ENCODE peak calls at places on chromosomes 2 and 18, in four cellular contexts. C is cerebellar nuclear complex, Z is A172, D is neural progenitor cell. S is an unnamed sample.

GRCh38 chr2:203327582-203327917 is 644 bp upstream of the ABI2 start:
- DNase-seq in D (no peak), C (no peak), Z (no peak), S (no peak)

GRCh38 chr2:29518010-29518409 is 402.8 kb downstream of the CLIP4 start:
- DNase-seq in Z (no peak), C (no peak), D (no peak), S (no peak)

GRCh38 chr2:38428940-38429339 is 51.9 kb upstream of the ATL2 start:
- DNase-seq in D (no peak), Z (no peak), C (no peak), S (no peak)

GRCh38 chr18:26479686-26480079 is 68.7 kb downstream of the KCTD1 start:
- DNase-seq in Z (peak; percentile 26), D (no peak), C (no peak), S (no peak)

GRCh38 chr2:200786826-200787225 is 24.9 kb upstream of the BZW1 start:
- DNase-seq in C (no peak), Z (peak; percentile 78), D (no peak), S (no peak)

GRCh38 chr18:79937103-79937860 is 14.2 kb downstream of the SLC66A2 start:
- DNase-seq in Z (no peak), D (no peak), C (no peak), S (peak; percentile 20)

GRCh38 chr2:226796012-226796839 is 3.4 kb downstream of the IRS1 start:
- DNase-seq in D (no peak), C (no peak), Z (no peak), S (no peak)

GRCh38 chr2:119136093-119136492 is 22.5 kb downstream of the C1QL2 start:
- DNase-seq in C (no peak), D (no peak), Z (peak; percentile 84), S (peak; percentile 77)

GRCh38 chr2:43127941-43128561 is 98.4 kb downstream of the ZFP36L2 start:
- DNase-seq in C (no peak), D (no peak), Z (no peak), S (peak; percentile 34)

GRCh38 chr2:233247744-233248143 is 3.7 kb upstream of the ATG16L1 start:
- DNase-seq in Z (peak; percentile 97), D (no peak), C (no peak), S (no peak)

GRCh38 chr2:45879406-45879805 is 227.9 kb downstream of the PRKCE start:
- DNase-seq in Z (no peak), D (no peak), C (no peak), S (no peak)

GRCh38 chr2:128277961-128278681 is 40.5 kb downstream of the HS6ST1 start:
- DNase-seq in D (no peak), Z (no peak), C (no peak), S (peak; percentile 34)

S was measured in endodermal cell.